ENCODE peak calls at places on chromosomes 11 and 22, in five cellular contexts. M is brain microvascular endothelial cell, S is lower leg skin, C is nucleus accumbens, K is PC-3. B is an unnamed sample.

GRCh38 chr11:73977856-73978519 is 4.7 kb downstream of the UCP2 start:
- DNase-seq in M (no peak), S (no peak), C (no peak), K (no peak), B (no peak)

GRCh38 chr22:29306830-29307657 is 594 bp downstream of the GAS2L1 start:
- DNase-seq in M (peak), S (peak), C (peak), K (peak), B (peak)

GRCh38 chr22:22884888-22885840 is 2.5 kb upstream of the IGLL5 start:
- DNase-seq in M (no peak), S (peak), C (no peak), K (no peak), B (no peak)

GRCh38 chr22:47564651-47565050 is 802.2 kb downstream of the TBC1D22A start:
- DNase-seq in M (no peak), S (peak), C (peak), K (no peak), B (peak)

GRCh38 chr11:17473071-17473744 is 3.4 kb downstream of the ABCC8 start:
- DNase-seq in M (peak), S (no peak), C (no peak), K (peak), B (peak)

GRCh38 chr11:24348908-24349307 is 147.9 kb upstream of the LUZP2 start:
- DNase-seq in M (no peak), S (no peak), C (no peak), K (no peak), B (no peak)

GRCh38 chr11:32432565-32433248 is 2.6 kb downstream of the WT1 start:
- DNase-seq in M (no peak), S (no peak), C (no peak), K (no peak), B (no peak)

GRCh38 chr22:47205081-47205491 is 442.6 kb downstream of the TBC1D22A start:
- DNase-seq in M (no peak), S (peak), C (no peak), K (no peak), B (no peak)

GRCh38 chr11:94727766-94728165 is 40.4 kb upstream of the AMOTL1 start:
- DNase-seq in M (no peak), S (no peak), C (no peak), K (peak), B (no peak)

GRCh38 chr11:57345555-57346151 is 7.5 kb downstream of the P2RX3 start:
- DNase-seq in M (peak), S (peak), C (peak), K (peak), B (peak)

B was measured in COR-L47.